ENCODE peak calls at places on chromosomes 12 and 14, in seven cellular contexts. One of them, this sample, is unnamed. For H3K4me1, the result is how much of the 10 kb centered on the place peaks cover.

GRCh38 chr14:24042733-24043132 is 9.1 kb upstream of the CARMIL3 start:
- DNase-seq in MM.1S: no peak
- DNase-seq in GM23248: no peak
- DNase-seq in PC-3: no peak
- DNase-seq in OCI-LY7: no peak
- DNase-seq in hepatocyte: no peak
- DNase-seq in HCT116: no peak
- DNase-seq in this sample: no peak

GRCh38 chr12:132207083-132207775 is 63.0 kb downstream of the NOC4L start:
- DNase-seq in GM23248: no peak
- DNase-seq in OCI-LY7: no peak
- DNase-seq in PC-3: no peak
- DNase-seq in HCT116: no peak
- DNase-seq in MM.1S: no peak
- DNase-seq in hepatocyte: no peak
- DNase-seq in this sample: no peak

GRCh38 chr12:43795716-43796282 is 10.3 kb downstream of the TWF1 start:
- DNase-seq in PC-3: peak
- DNase-seq in HCT116: no peak
- DNase-seq in OCI-LY7: no peak
- DNase-seq in hepatocyte: peak
- DNase-seq in MM.1S: no peak
- DNase-seq in GM23248: no peak
- DNase-seq in this sample: no peak

GRCh38 chr14:51328942-51329350 is 88.9 kb downstream of the TMX1 start:
- DNase-seq in GM23248: peak
- DNase-seq in OCI-LY7: no peak
- DNase-seq in HCT116: no peak
- DNase-seq in hepatocyte: no peak
- DNase-seq in PC-3: no peak
- DNase-seq in MM.1S: no peak
- DNase-seq in this sample: no peak

GRCh38 chr12:106138646-106139421 is at the start of gene NUAK1:
- DNase-seq in hepatocyte: peak
- DNase-seq in OCI-LY7: no peak
- DNase-seq in PC-3: peak
- DNase-seq in MM.1S: peak
- DNase-seq in GM23248: peak
- DNase-seq in HCT116: no peak
- DNase-seq in this sample: peak

GRCh38 chr14:85308531-85309300 is 221.2 kb upstream of the FLRT2 start:
- DNase-seq in hepatocyte: no peak
- DNase-seq in GM23248: no peak
- DNase-seq in MM.1S: no peak
- DNase-seq in HCT116: no peak
- DNase-seq in OCI-LY7: no peak
- DNase-seq in PC-3: no peak
- DNase-seq in this sample: peak

GRCh38 chr12:18658829-18659228 is 79.0 kb downstream of the PLCZ1 start:
- DNase-seq in OCI-LY7: no peak
- DNase-seq in PC-3: no peak
- DNase-seq in hepatocyte: no peak
- DNase-seq in HCT116: no peak
- DNase-seq in GM23248: no peak
- DNase-seq in MM.1S: no peak
- DNase-seq in this sample: no peak

GRCh38 chr12:121822393-121823100 is 18.7 kb downstream of the SETD1B start:
- DNase-seq in HCT116: no peak
- DNase-seq in MM.1S: no peak
- DNase-seq in OCI-LY7: no peak
- DNase-seq in GM23248: no peak
- DNase-seq in PC-3: no peak
- DNase-seq in hepatocyte: no peak
- DNase-seq in this sample: no peak

GRCh38 chr14:105479438-105480164 is 5.0 kb downstream of the CRIP2 start:
- DNase-seq in PC-3: no peak
- DNase-seq in GM23248: no peak
- DNase-seq in hepatocyte: no peak
- DNase-seq in HCT116: no peak
- DNase-seq in OCI-LY7: no peak
- DNase-seq in MM.1S: no peak
- DNase-seq in this sample: no peak

GRCh38 chr14:96783306-96784224 is 13.6 kb upstream of the VRK1 start:
- DNase-seq in OCI-LY7: no peak
- DNase-seq in HCT116: no peak
- DNase-seq in MM.1S: no peak
- DNase-seq in PC-3: peak
- DNase-seq in GM23248: peak
- DNase-seq in hepatocyte: no peak
- DNase-seq in this sample: no peak

GRCh38 chr14:60250318-60251035 is 1.5 kb downstream of the PPM1A start:
- DNase-seq in GM23248: peak
- DNase-seq in OCI-LY7: peak
- DNase-seq in hepatocyte: peak
- DNase-seq in MM.1S: no peak
- DNase-seq in HCT116: peak
- DNase-seq in PC-3: peak
- DNase-seq in this sample: peak

GRCh38 chr14:24441904-24442239 is 704 bp downstream of the SDR39U1 start:
- DNase-seq in OCI-LY7: no peak
- DNase-seq in PC-3: peak
- DNase-seq in HCT116: no peak
- DNase-seq in hepatocyte: no peak
- DNase-seq in MM.1S: no peak
- DNase-seq in GM23248: peak
- DNase-seq in this sample: no peak

GRCh38 chr12:41424651-41425050 is 236.5 kb downstream of the PDZRN4 start:
- DNase-seq in MM.1S: no peak
- DNase-seq in HCT116: no peak
- DNase-seq in PC-3: no peak
- DNase-seq in hepatocyte: no peak
- DNase-seq in GM23248: no peak
- DNase-seq in OCI-LY7: no peak
- DNase-seq in this sample: no peak

GRCh38 chr12:72236071-72236705 is 36.0 kb upstream of the TRHDE start:
- DNase-seq in hepatocyte: no peak
- DNase-seq in GM23248: peak
- DNase-seq in OCI-LY7: no peak
- DNase-seq in PC-3: peak
- DNase-seq in HCT116: no peak
- DNase-seq in MM.1S: no peak
- DNase-seq in this sample: no peak

GRCh38 chr12:5166976-5167375 is 123.3 kb downstream of the KCNA5 start:
- DNase-seq in GM23248: peak
- DNase-seq in MM.1S: no peak
- DNase-seq in OCI-LY7: no peak
- DNase-seq in hepatocyte: peak
- DNase-seq in HCT116: no peak
- DNase-seq in PC-3: peak
- DNase-seq in this sample: no peak

GRCh38 chr14:76848879-76849278 is 22.7 kb downstream of the LRRC74A start:
- DNase-seq in hepatocyte: no peak
- DNase-seq in MM.1S: no peak
- DNase-seq in GM23248: no peak
- DNase-seq in PC-3: peak
- DNase-seq in OCI-LY7: no peak
- DNase-seq in HCT116: peak
- DNase-seq in this sample: no peak

GRCh38 chr12:501722-502447 is 42.1 kb downstream of the B4GALNT3 start:
- DNase-seq in HCT116: no peak
- DNase-seq in PC-3: no peak
- DNase-seq in GM23248: no peak
- DNase-seq in hepatocyte: no peak
- DNase-seq in OCI-LY7: no peak
- DNase-seq in MM.1S: no peak
- DNase-seq in this sample: no peak

GRCh38 chr12:92915365-92915764 is 13.7 kb downstream of the EEA1 start:
- DNase-seq in HCT116: no peak
- DNase-seq in PC-3: no peak
- DNase-seq in OCI-LY7: no peak
- DNase-seq in GM23248: no peak
- DNase-seq in hepatocyte: no peak
- DNase-seq in MM.1S: no peak
- DNase-seq in this sample: no peak

GRCh38 chr12:41979574-41979973 is 165.1 kb downstream of the GXYLT1 start:
- DNase-seq in PC-3: peak
- DNase-seq in hepatocyte: no peak
- DNase-seq in MM.1S: no peak
- DNase-seq in OCI-LY7: no peak
- DNase-seq in HCT116: no peak
- DNase-seq in GM23248: no peak
- DNase-seq in this sample: no peak

GRCh38 chr14:33754264-33754663 is 196.6 kb downstream of the EGLN3 start:
- DNase-seq in HCT116: no peak
- DNase-seq in PC-3: peak
- DNase-seq in hepatocyte: no peak
- DNase-seq in MM.1S: no peak
- DNase-seq in GM23248: peak
- DNase-seq in OCI-LY7: no peak
- DNase-seq in this sample: no peak

GRCh38 chr12:63917864-63918742 is 73.6 kb downstream of the SRGAP1 start:
- DNase-seq in MM.1S: no peak
- DNase-seq in OCI-LY7: peak
- DNase-seq in PC-3: peak
- DNase-seq in hepatocyte: peak
- DNase-seq in HCT116: peak
- DNase-seq in GM23248: peak
- DNase-seq in this sample: no peak

GRCh38 chr14:94572637-94573303 is 8.5 kb upstream of the SERPINA5 start:
- DNase-seq in GM23248: no peak
- DNase-seq in HCT116: no peak
- DNase-seq in PC-3: no peak
- DNase-seq in MM.1S: no peak
- DNase-seq in OCI-LY7: no peak
- DNase-seq in hepatocyte: no peak
- DNase-seq in this sample: no peak

GRCh38 chr12:124517260-124518050 is 50.0 kb downstream of the NCOR2 start:
- DNase-seq in OCI-LY7: no peak
- DNase-seq in PC-3: peak
- DNase-seq in GM23248: peak
- DNase-seq in HCT116: no peak
- DNase-seq in MM.1S: no peak
- DNase-seq in hepatocyte: peak
- DNase-seq in this sample: no peak

GRCh38 chr14:44352212-44352611 is 154.9 kb downstream of the FSCB start:
- DNase-seq in OCI-LY7: no peak
- DNase-seq in PC-3: no peak
- DNase-seq in HCT116: no peak
- DNase-seq in MM.1S: no peak
- DNase-seq in hepatocyte: no peak
- DNase-seq in GM23248: no peak
- DNase-seq in this sample: no peak

GRCh38 chr14:21096438-21096837 is 2.0 kb downstream of the ZNF219 start:
- DNase-seq in PC-3: no peak
- DNase-seq in HCT116: no peak
- DNase-seq in hepatocyte: no peak
- DNase-seq in OCI-LY7: no peak
- DNase-seq in MM.1S: no peak
- DNase-seq in GM23248: no peak
- DNase-seq in this sample: no peak

GRCh38 chr14:70887207-70888150 is 19.8 kb upstream of the PCNX1 start:
- DNase-seq in hepatocyte: no peak
- DNase-seq in GM23248: peak
- DNase-seq in MM.1S: peak
- DNase-seq in HCT116: no peak
- DNase-seq in PC-3: no peak
- DNase-seq in OCI-LY7: no peak
- DNase-seq in this sample: no peak

GRCh38 chr12:50928392-50928791 is 24.0 kb upstream of the HIGD1C start:
- DNase-seq in HCT116: no peak
- DNase-seq in MM.1S: no peak
- DNase-seq in GM23248: no peak
- DNase-seq in hepatocyte: no peak
- DNase-seq in PC-3: no peak
- DNase-seq in OCI-LY7: peak
- DNase-seq in this sample: no peak
- H3K4me1 ChIP-seq in HCT116: under half
- H3K4me1 ChIP-seq in MM.1S: under half
- H3K4me1 ChIP-seq in GM23248: under half
- H3K4me1 ChIP-seq in hepatocyte: under half
- H3K4me1 ChIP-seq in PC-3: under half
- H3K4me1 ChIP-seq in OCI-LY7: under half
- H3K4me1 ChIP-seq in this sample: under half

DNA sequence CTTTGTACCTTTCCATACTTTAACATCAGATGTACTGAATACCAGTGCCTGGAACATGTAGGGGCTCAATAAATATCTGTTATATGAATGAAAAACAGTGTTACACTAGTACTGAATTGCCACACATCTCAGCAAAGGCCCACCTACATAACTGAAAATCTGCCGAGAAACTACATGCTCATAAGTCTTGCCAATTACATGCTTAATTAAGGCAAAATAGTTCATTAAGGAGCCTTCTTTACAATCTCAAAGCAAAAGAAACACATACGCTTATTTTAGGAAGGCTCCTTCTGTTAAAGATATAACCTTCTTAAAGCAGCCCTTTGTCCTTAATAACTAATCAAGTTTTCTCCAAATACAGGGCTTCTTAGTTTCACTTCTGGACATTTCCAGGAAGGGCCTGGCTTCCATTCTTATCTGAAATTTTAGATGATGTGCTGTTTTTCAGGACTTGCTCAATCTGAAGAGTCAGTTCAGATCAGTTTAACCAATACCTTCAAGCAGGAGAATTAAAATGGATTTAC is 11.5 kb downstream of the LIMA1 start:
- DNase-seq in MM.1S: no peak
- DNase-seq in GM23248: peak
- DNase-seq in OCI-LY7: no peak
- DNase-seq in hepatocyte: no peak
- DNase-seq in PC-3: no peak
- DNase-seq in HCT116: no peak
- DNase-seq in this sample: no peak
- TF ChIP-seq EZH2phosphoT487 in MM.1S: no peak
- TF ChIP-seq EZH2phosphoT487 in GM23248: no peak
- TF ChIP-seq EZH2phosphoT487 in OCI-LY7: no peak
- TF ChIP-seq EZH2phosphoT487 in hepatocyte: no peak
- TF ChIP-seq EZH2phosphoT487 in PC-3: no peak
- TF ChIP-seq EZH2phosphoT487 in HCT116: no peak
- TF ChIP-seq EZH2phosphoT487 in this sample: no peak

GRCh38 chr12:51686727-51687126 is 95.7 kb downstream of the SCN8A start:
- DNase-seq in hepatocyte: no peak
- DNase-seq in HCT116: no peak
- DNase-seq in PC-3: peak
- DNase-seq in MM.1S: no peak
- DNase-seq in OCI-LY7: no peak
- DNase-seq in GM23248: peak
- DNase-seq in this sample: no peak
- H3K27ac ChIP-seq in hepatocyte: peak
- H3K27ac ChIP-seq in HCT116: no peak
- H3K27ac ChIP-seq in PC-3: no peak
- H3K27ac ChIP-seq in MM.1S: no peak
- H3K27ac ChIP-seq in OCI-LY7: no peak
- H3K27ac ChIP-seq in GM23248: peak
- H3K27ac ChIP-seq in this sample: no peak

DNA sequence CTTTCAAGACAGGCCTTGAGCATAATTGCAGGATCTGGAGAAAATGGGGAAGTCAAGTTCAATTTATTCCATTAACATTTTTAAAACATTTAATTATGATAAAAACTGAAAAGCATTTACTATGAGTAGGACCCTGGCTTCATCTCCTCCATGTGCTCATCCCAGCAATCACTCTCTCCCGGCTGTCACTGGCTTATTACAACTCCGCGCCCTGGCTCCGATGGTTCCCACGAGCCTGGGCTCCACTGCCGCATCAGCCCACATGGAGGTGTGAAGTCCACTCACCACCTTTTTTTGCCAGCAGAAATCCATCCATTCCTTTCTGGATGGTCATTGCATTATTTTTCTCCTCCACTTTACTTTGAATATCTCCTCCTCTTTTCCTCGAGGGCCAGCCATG is 194.4 kb downstream of the EMP1 start:
- DNase-seq in GM23248: peak
- DNase-seq in OCI-LY7: no peak
- DNase-seq in hepatocyte: no peak
- DNase-seq in MM.1S: no peak
- DNase-seq in HCT116: no peak
- DNase-seq in PC-3: no peak
- DNase-seq in this sample: no peak
- H3K4me1 ChIP-seq in GM23248: under half
- H3K4me1 ChIP-seq in OCI-LY7: under half
- H3K4me1 ChIP-seq in hepatocyte: under half
- H3K4me1 ChIP-seq in MM.1S: under half
- H3K4me1 ChIP-seq in HCT116: under half
- H3K4me1 ChIP-seq in PC-3: under half
- H3K4me1 ChIP-seq in this sample: under half